ENCODE peak calls at places on chromosomes 2 and 18, in four cellular contexts. P is endothelial cell of umbilical vein, Y is NT2/D1, L is H9. E is an unnamed sample.

GRCh38 chr18:76490701-76491171 is 4.3 kb downstream of the ZNF516 start:
- DNase-seq in P (peak), Y (no peak), L (no peak), E (no peak)

GRCh38 chr2:99401841-99402240 is 64.7 kb downstream of the EIF5B start:
- DNase-seq in P (no peak), Y (no peak), L (no peak), E (no peak)

GRCh38 chr2:172177581-172177980 is 74.9 kb upstream of the DLX2 start:
- DNase-seq in P (no peak), Y (no peak), L (no peak), E (no peak)

GRCh38 chr18:12886498-12887126 is 2.6 kb upstream of the PTPN2 start:
- DNase-seq in P (no peak), Y (no peak), L (peak), E (peak)

GRCh38 chr2:233442028-233442310 is 87.7 kb downstream of the DGKD start:
- DNase-seq in P (no peak), Y (no peak), L (no peak), E (no peak)

GRCh38 chr18:51767293-51767692 is 569.8 kb upstream of the MEX3C start:
- DNase-seq in P (no peak), Y (no peak), L (no peak), E (peak)

GRCh38 chr2:25294573-25295462 is 46.9 kb downstream of the DNMT3A start:
- DNase-seq in P (peak), Y (no peak), L (no peak), E (peak)

GRCh38 chr2:33859791-33860461 is 260.8 kb upstream of the FAM98A start:
- DNase-seq in P (no peak), Y (no peak), L (no peak), E (peak)

GRCh38 chr2:3179208-3179607 is 198.4 kb downstream of the EIPR1 start:
- DNase-seq in P (no peak), Y (peak), L (peak), E (no peak)

GRCh38 chr2:50181212-50181611 is 850.7 kb downstream of the NRXN1 start:
- DNase-seq in P (no peak), Y (no peak), L (no peak), E (no peak)

GRCh38 chr2:23312996-23313606 is 71.9 kb upstream of the KLHL29 start:
- DNase-seq in P (peak), Y (peak), L (peak), E (no peak)

GRCh38 chr2:54482725-54483124 is 26.6 kb downstream of the SPTBN1 start:
- DNase-seq in P (peak), Y (no peak), L (no peak), E (no peak)

GRCh38 chr18:44036500-44036899 is 644.2 kb upstream of the SETBP1 start:
- DNase-seq in P (peak), Y (no peak), L (no peak), E (no peak)

GRCh38 chr2:200367155-200367554 is 60.7 kb downstream of the SPATS2L start:
- DNase-seq in P (peak), Y (no peak), L (no peak), E (peak)

GRCh38 chr2:71578665-71579371 is 125.5 kb downstream of the DYSF start:
- DNase-seq in P (no peak), Y (no peak), L (no peak), E (no peak)

GRCh38 chr2:44852594-44852993 is 88.9 kb upstream of the SIX3 start:
- DNase-seq in P (no peak), Y (no peak), L (no peak), E (no peak)

GRCh38 chr2:182831912-182832311 is 34.5 kb downstream of the FRZB start:
- DNase-seq in P (no peak), Y (no peak), L (no peak), E (no peak)

GRCh38 chr2:190535119-190535439 is 557 bp upstream of the NEMP2 start:
- DNase-seq in P (peak), Y (no peak), L (no peak), E (no peak)

GRCh38 chr2:174035981-174036742 is 71.0 kb upstream of the SP3 start:
- DNase-seq in P (peak), Y (no peak), L (no peak), E (peak)

GRCh38 chr2:229376866-229377265 is 105.8 kb upstream of the PID1 start:
- DNase-seq in P (no peak), Y (no peak), L (no peak), E (no peak)

GRCh38 chr2:20599861-20600461 is 50.9 kb downstream of the HS1BP3 start:
- DNase-seq in P (peak), Y (no peak), L (no peak), E (no peak)

GRCh38 chr2:45691152-45691551 is 39.7 kb downstream of the PRKCE start:
- DNase-seq in P (no peak), Y (no peak), L (no peak), E (peak)

GRCh38 chr2:11598228-11598731 is 64.4 kb downstream of the GREB1 start:
- DNase-seq in P (no peak), Y (no peak), L (no peak), E (no peak)

GRCh38 chr2:196286821-196287220 is 115.4 kb upstream of the STK17B start:
- DNase-seq in P (no peak), Y (no peak), L (no peak), E (no peak)

GRCh38 chr2:75241696-75242095 is 42.4 kb upstream of the TACR1 start:
- DNase-seq in P (peak), Y (no peak), L (no peak), E (peak)

GRCh38 chr2:111924617-111925107 is 26.3 kb downstream of the MERTK start:
- DNase-seq in P (no peak), Y (no peak), L (no peak), E (no peak)

GRCh38 chr18:73848656-73849055 is 299.0 kb downstream of the FBXO15 start:
- DNase-seq in P (no peak), Y (no peak), L (no peak), E (no peak)

GRCh38 chr2:168814939-168815907 is 12.8 kb downstream of the NOSTRIN start:
- DNase-seq in P (no peak), Y (no peak), L (no peak), E (no peak)

GRCh38 chr2:106900130-106900529 is 14.2 kb upstream of the ST6GAL2 start:
- DNase-seq in P (no peak), Y (no peak), L (no peak), E (peak)

GRCh38 chr2:167471734-167472133 is 583.5 kb downstream of the XIRP2 start:
- DNase-seq in P (no peak), Y (no peak), L (no peak), E (no peak)

GRCh38 chr2:31113765-31114164 is 24.5 kb downstream of the GALNT14 start:
- DNase-seq in P (no peak), Y (no peak), L (no peak), E (no peak)

GRCh38 chr2:180707867-180708205 is 272.6 kb upstream of the UBE2E3 start:
- DNase-seq in P (peak), Y (no peak), L (no peak), E (peak)

GRCh38 chr2:207539470-207539869 is 9.7 kb downstream of the CREB1 start:
- DNase-seq in P (no peak), Y (no peak), L (no peak), E (peak)

GRCh38 chr18:25345432-25345831 is 6.5 kb downstream of the ZNF521 start:
- DNase-seq in P (no peak), Y (no peak), L (no peak), E (no peak)

GRCh38 chr18:24072743-24073142 is 58.2 kb downstream of the TTC39C start:
- DNase-seq in P (no peak), Y (no peak), L (no peak), E (no peak)

GRCh38 chr18:51070545-51070944 is 40.5 kb downstream of the SMAD4 start:
- DNase-seq in P (no peak), Y (no peak), L (no peak), E (no peak)

GRCh38 chr2:33292981-33293586 is 183.4 kb upstream of the RASGRP3 start:
- DNase-seq in P (no peak), Y (no peak), L (no peak), E (no peak)

GRCh38 chr2:216519154-216519762 is 20.6 kb downstream of the RPL37A start:
- DNase-seq in P (peak), Y (peak), L (no peak), E (peak)